ENCODE peak calls at places on chromosome 16, in eight cellular contexts. H, W, T, Q, C, R, U and L are unnamed samples.
A peak's percentile ranks its signal among the peaks of the same experiment; 100 is the strongest.

GRCh38 chr16:10765772-10766171 is 22.1 kb downstream of the NUBP1 start:
- DNase-seq in H (no peak), W (no peak), T (no peak), Q (no peak), C (no peak), R (no peak), U (no peak), L (no peak)

GRCh38 chr16:73043828-73044493 is 4.0 kb downstream of the ZFHX3 start:
- DNase-seq in H (no peak), W (no peak), T (no peak), Q (no peak), C (no peak), R (peak; percentile 60), U (no peak), L (no peak)

GRCh38 chr16:77531741-77532140 is 96.9 kb upstream of the ADAMTS18 start:
- DNase-seq in H (no peak), W (no peak), T (no peak), Q (no peak), C (peak; percentile 87), R (peak; percentile 72), U (no peak), L (no peak)

GRCh38 chr16:3606441-3606840 is 5.0 kb downstream of the SLX4 start:
- DNase-seq in H (no peak), W (no peak), T (no peak), Q (no peak), C (no peak), R (no peak), U (no peak), L (no peak)

GRCh38 chr16:20744922-20745440 is 3.4 kb upstream of the THUMPD1 start:
- DNase-seq in H (no peak), W (no peak), T (no peak), Q (peak; percentile 72), C (no peak), R (no peak), U (no peak), L (no peak)

GRCh38 chr16:82639666-82640336 is 13.0 kb downstream of the CDH13 start:
- DNase-seq in H (no peak), W (no peak), T (peak; percentile 57), Q (peak; percentile 46), C (no peak), R (peak; percentile 68), U (no peak), L (no peak)

GRCh38 chr16:5845046-5845445 is 747.5 kb upstream of the EEF2KMT start:
- DNase-seq in H (no peak), W (no peak), T (no peak), Q (no peak), C (no peak), R (no peak), U (no peak), L (no peak)

GRCh38 chr16:48720266-48720665 is 110.3 kb upstream of the N4BP1 start:
- DNase-seq in H (no peak), W (no peak), T (no peak), Q (peak; percentile 21), C (no peak), R (peak; percentile 14), U (no peak), L (no peak)

GRCh38 chr16:57283214-57283955 is 1.1 kb downstream of the PLLP start:
- DNase-seq in H (no peak), W (no peak), T (no peak), Q (no peak), C (no peak), R (no peak), U (no peak), L (peak; percentile 61)